ENCODE peak calls at places on chromosomes 11 and 22, in four cellular contexts. W is HCT116, Q is K562, T is HepG2. E is an unnamed sample.

GRCh38 chr11:7677071-7677470 is 3.8 kb upstream of the CYB5R2 start:
- DNase-seq in W (no peak), Q (no peak), T (no peak), E (no peak)

GRCh38 chr22:29820941-29821789 is 16.9 kb downstream of the ASCC2 start:
- DNase-seq in W (peak; percentile 49), Q (peak; percentile 67), T (peak; percentile 86), E (no peak)

GRCh38 chr11:28738549-28738948 is 630.4 kb downstream of the METTL15 start:
- DNase-seq in Q (no peak), W (no peak), T (no peak), E (no peak)

GRCh38 chr11:61777234-61778090 is 14.9 kb downstream of the TMEM258 start:
- DNase-seq in Q (peak; percentile 67), T (no peak), W (no peak), E (peak; percentile 92)

GRCh38 chr11:108967571-108967970 is 302.7 kb downstream of the DDX10 start:
- DNase-seq in Q (no peak), W (no peak), T (no peak), E (no peak)

GRCh38 chr11:74466916-74467885 is at the start of gene KCNE3:
- DNase-seq in Q (peak; percentile 86), T (no peak), W (no peak), E (no peak)

GRCh38 chr11:86632499-86633269 is 39.7 kb downstream of the ME3 start:
- DNase-seq in T (peak; percentile 28), Q (no peak), W (peak; percentile 68), E (peak; percentile 39)

GRCh38 chr11:69359735-69360470 is 65.9 kb downstream of the MYEOV start:
- DNase-seq in Q (no peak), T (no peak), W (no peak), E (peak; percentile 16)

GRCh38 chr11:44622190-44622650 is 56.8 kb downstream of the CD82 start:
- DNase-seq in Q (no peak), T (no peak), W (no peak), E (no peak)

GRCh38 chr11:128621491-128622136 is 34.3 kb upstream of the ETS1 start:
- DNase-seq in Q (no peak), W (no peak), T (no peak), E (no peak)

GRCh38 chr22:27150530-27150909 is 493.1 kb downstream of the MIAT start:
- DNase-seq in W (no peak), T (no peak), Q (no peak), E (no peak)

GRCh38 chr11:65657426-65657825 is 5.3 kb downstream of the RELA start:
- DNase-seq in Q (no peak), W (no peak), T (no peak), E (no peak)

GRCh38 chr11:112697371-112697770 is 263.8 kb upstream of the NCAM1 start:
- DNase-seq in Q (no peak), W (no peak), T (no peak), E (no peak)

GRCh38 chr11:16820324-16821092 is 82.1 kb downstream of the C11orf58 start:
- DNase-seq in Q (peak; percentile 70), W (peak; percentile 37), T (peak; percentile 62), E (peak; percentile 66)

GRCh38 chr11:62726156-62727006 is 876 bp downstream of the HNRNPUL2 start:
- DNase-seq in T (no peak), Q (peak; percentile 35), W (no peak), E (no peak)

GRCh38 chr22:42655693-42656092 is 6.5 kb upstream of the CYB5R3 start:
- DNase-seq in Q (no peak), T (no peak), W (no peak), E (no peak)

GRCh38 chr22:47807506-47807905 is 1045.1 kb downstream of the TBC1D22A start:
- DNase-seq in T (no peak), W (no peak), Q (no peak), E (no peak)

GRCh38 chr11:32229566-32230240 is 138.8 kb downstream of the RCN1 start:
- DNase-seq in T (no peak), W (no peak), Q (no peak), E (no peak)

GRCh38 chr11:111633756-111634362 is 31.6 kb downstream of the SIK2 start:
- DNase-seq in W (no peak), T (peak; percentile 51), Q (no peak), E (no peak)

GRCh38 chr22:22181515-22181959 is 63.0 kb upstream of the VPREB1 start:
- DNase-seq in T (peak; percentile 18), Q (no peak), W (no peak), E (no peak)
- TF ChIP-seq FOSL1 in T (no peak), Q (no peak), W (no peak), E (no peak)

DNA sequence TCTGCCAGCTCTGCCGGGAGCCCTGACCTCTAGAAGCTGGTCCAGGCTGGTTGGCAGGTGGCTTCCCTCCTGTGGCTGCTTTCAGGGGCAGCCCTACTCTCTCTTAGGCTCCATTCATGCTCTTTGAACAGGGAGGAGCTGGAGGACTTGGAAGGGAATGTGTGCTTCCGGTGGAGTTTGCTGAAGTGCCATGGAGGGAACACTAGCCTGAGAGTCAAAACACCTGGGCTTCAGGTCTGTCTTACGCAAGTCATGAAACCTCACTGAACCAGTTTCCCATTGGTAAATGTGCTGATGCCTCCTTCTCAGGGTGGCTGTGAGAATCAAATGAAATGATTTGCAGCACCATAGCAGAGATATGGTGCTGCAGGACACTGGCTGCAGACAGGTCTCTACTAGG is 224.4 kb downstream of the KIRREL3 start:
- DNase-seq in W (no peak), Q (no peak), T (no peak), E (no peak)
- TF ChIP-seq FOSL1 in W (no peak), Q (no peak), T (no peak), E (no peak)

GRCh38 chr11:84241374-84242131 is 955.4 kb upstream of the CCDC90B start:
- DNase-seq in W (no peak), T (no peak), Q (no peak), E (no peak)

GRCh38 chr11:84247129-84247528 is 961.0 kb upstream of the CCDC90B start:
- DNase-seq in Q (no peak), T (no peak), W (no peak), E (no peak)

GRCh38 chr11:84247931-84248330 is 961.8 kb upstream of the CCDC90B start:
- DNase-seq in Q (no peak), T (no peak), W (no peak), E (no peak)

GRCh38 chr11:84249344-84250135 is 963.4 kb upstream of the CCDC90B start:
- DNase-seq in Q (no peak), T (no peak), W (no peak), E (no peak)

GRCh38 chr11:84243629-84244263 is 957.6 kb upstream of the CCDC90B start:
- DNase-seq in W (no peak), Q (no peak), T (no peak), E (no peak)
- TF ChIP-seq FOSL1 in W (no peak), Q (no peak), T (no peak), E (no peak)

GRCh38 chr22:17199131-17199731 is 20.0 kb downstream of the ADA2 start:
- DNase-seq in T (no peak), Q (no peak), W (no peak), E (peak; percentile 39)
- TF ChIP-seq FOSL1 in T (no peak), Q (no peak), W (no peak), E (no peak)

GRCh38 chr11:6655790-6656580 is at the start of gene DCHS1:
- DNase-seq in W (no peak), T (no peak), Q (peak; percentile 79), E (peak; percentile 67)
- TF ChIP-seq FOSL1 in W (no peak), T (no peak), Q (no peak), E (no peak)

GRCh38 chr11:26137651-26138050 is 194.3 kb upstream of the ANO3 start:
- DNase-seq in Q (no peak), W (no peak), T (no peak), E (no peak)
- TF ChIP-seq FOSL1 in Q (no peak), W (no peak), T (no peak), E (no peak)

E was measured in H1.